ENCODE peak calls at places on chromosomes 12 and 14, in five cellular contexts. W, N, Z, U and Y are unnamed samples.

GRCh38 chr12:49059385-49060232 is 985 bp downstream of the KMT2D start:
- DNase-seq in Z (no peak), W (no peak), U (no peak), N (peak), Y (peak)

GRCh38 chr12:54146506-54147145 is 42.2 kb downstream of the SMUG1 start:
- DNase-seq in U (no peak), N (no peak), Z (no peak), W (no peak), Y (no peak)

GRCh38 chr14:80172380-80173055 is 38.8 kb downstream of the DIO2 start:
- DNase-seq in Z (no peak), U (no peak), W (no peak), N (no peak), Y (no peak)

GRCh38 chr12:99393763-99394162 is 253.8 kb upstream of the GARIN6 start:
- DNase-seq in W (no peak), N (no peak), Z (no peak), U (no peak), Y (no peak)

GRCh38 chr14:88492272-88493089 is 62.3 kb downstream of the PTPN21 start:
- DNase-seq in Z (peak), W (peak), U (peak), N (peak), Y (peak)

GRCh38 chr14:30737916-30738315 is 115.8 kb downstream of the SCFD1 start:
- DNase-seq in Z (no peak), N (no peak), U (no peak), W (no peak), Y (no peak)

GRCh38 chr12:106753526-106753925 is 21.0 kb upstream of the RIC8B start:
- DNase-seq in U (no peak), Z (no peak), N (no peak), W (peak), Y (peak)

GRCh38 chr14:88166616-88167015 is 156.5 kb downstream of the KCNK10 start:
- DNase-seq in W (peak), Z (no peak), N (no peak), U (no peak), Y (peak)

GRCh38 chr14:50037837-50038236 is 78.5 kb downstream of the VCPKMT start:
- DNase-seq in Z (no peak), N (no peak), W (no peak), U (no peak), Y (peak)

GRCh38 chr14:99821519-99822165 is 28.4 kb downstream of the EML1 start:
- DNase-seq in Z (no peak), N (no peak), U (no peak), W (peak), Y (no peak)

GRCh38 chr12:98686603-98687002 is 41.5 kb downstream of the APAF1 start:
- DNase-seq in Z (no peak), U (no peak), N (no peak), W (no peak), Y (no peak)

GRCh38 chr12:106205208-106206069 is 42.4 kb downstream of the CKAP4 start:
- DNase-seq in W (peak), U (no peak), N (peak), Z (peak), Y (peak)

GRCh38 chr14:68468437-68469207 is 324.2 kb downstream of the ZFP36L1 start:
- DNase-seq in N (no peak), W (peak), U (no peak), Z (no peak), Y (peak)

GRCh38 chr12:45290218-45290609 is 74.3 kb downstream of the ANO6 start:
- DNase-seq in N (no peak), W (peak), Z (no peak), U (no peak), Y (peak)

DNA sequence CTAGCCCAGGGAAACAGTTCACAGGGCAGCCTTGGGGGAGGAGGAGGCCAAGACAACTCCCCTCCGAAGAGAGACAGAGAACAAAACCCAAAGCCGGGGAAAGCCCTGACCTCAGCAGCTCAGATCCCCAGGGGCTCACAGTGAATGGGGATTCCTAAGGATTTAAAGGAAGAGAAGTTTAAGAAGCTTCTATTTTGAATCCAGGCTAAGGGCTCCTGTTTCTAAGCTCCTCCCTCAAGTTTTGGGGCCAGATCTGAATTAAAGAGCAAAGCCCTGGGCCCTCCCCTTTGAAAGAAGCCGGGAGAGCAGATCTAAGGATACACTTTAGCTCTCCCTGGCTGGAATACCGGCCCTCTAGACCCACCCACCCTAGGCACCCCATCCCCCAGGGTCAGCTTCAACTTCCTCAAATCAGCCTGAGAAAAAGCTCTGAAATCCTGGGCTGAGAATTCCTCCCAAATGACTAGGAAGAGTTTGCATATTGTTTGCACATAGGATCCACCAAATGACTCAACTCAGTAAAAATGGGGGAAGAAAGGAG is 3.9 kb downstream of the KDM2B start:
- DNase-seq in U (no peak), Z (no peak), N (no peak), W (peak), Y (peak)
- H3K4me3 ChIP-seq in U (no peak), Z (no peak), N (no peak), W (no peak), Y (no peak)

GRCh38 chr12:79247494-79247893 is 382.9 kb downstream of the SYT1 start:
- DNase-seq in N (no peak), W (no peak), U (no peak), Z (no peak), Y (no peak)
- TF ChIP-seq CTCF in N (no peak), W (no peak), U (no peak), Z (no peak), Y (no peak)

DNA sequence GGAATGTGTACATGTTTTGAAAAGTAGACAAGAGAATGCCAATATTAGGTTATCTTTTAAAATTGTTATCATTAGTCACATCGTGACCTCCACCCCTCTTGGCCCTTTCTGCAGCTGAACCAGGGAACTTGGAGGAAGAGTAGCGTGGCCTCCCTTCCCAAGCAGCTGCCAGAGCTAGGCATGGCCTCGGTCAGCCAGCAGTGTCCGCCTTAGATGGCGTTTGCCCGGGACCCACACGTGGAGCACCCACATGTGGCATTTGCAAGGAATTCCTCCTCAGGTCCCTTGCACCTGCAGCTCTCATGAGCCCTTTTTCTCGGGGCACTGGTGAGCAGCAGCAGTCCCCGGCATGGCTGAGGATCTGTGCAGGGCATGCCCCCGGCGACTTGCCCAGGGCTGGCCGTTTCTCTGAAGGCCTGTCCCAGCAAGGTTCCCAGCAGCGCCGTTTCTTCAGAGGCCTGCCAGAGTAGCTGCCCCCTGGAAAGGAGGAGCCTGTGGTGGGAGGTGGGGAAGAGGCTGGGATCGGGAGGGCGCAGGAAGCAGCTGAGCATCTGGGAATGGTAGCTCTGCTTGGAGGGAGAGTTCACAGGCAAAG is 10.8 kb downstream of the JDP2 start:
- DNase-seq in N (no peak), W (no peak), Z (no peak), U (no peak), Y (no peak)
- H3K4me3 ChIP-seq in N (no peak), W (no peak), Z (no peak), U (no peak), Y (no peak)

GRCh38 chr12:22986997-22987396 is 362.0 kb downstream of the ETNK1 start:
- DNase-seq in N (no peak), Z (no peak), U (no peak), W (peak), Y (peak)

GRCh38 chr12:22978962-22979361 is 354.0 kb downstream of the ETNK1 start:
- DNase-seq in N (no peak), U (no peak), W (peak), Z (no peak), Y (peak)

GRCh38 chr12:22979854-22980253 is 354.9 kb downstream of the ETNK1 start:
- DNase-seq in Z (no peak), U (no peak), W (peak), N (no peak), Y (peak)

GRCh38 chr12:22982635-22983034 is 357.7 kb downstream of the ETNK1 start:
- DNase-seq in W (no peak), N (no peak), U (no peak), Z (no peak), Y (no peak)

DNA sequence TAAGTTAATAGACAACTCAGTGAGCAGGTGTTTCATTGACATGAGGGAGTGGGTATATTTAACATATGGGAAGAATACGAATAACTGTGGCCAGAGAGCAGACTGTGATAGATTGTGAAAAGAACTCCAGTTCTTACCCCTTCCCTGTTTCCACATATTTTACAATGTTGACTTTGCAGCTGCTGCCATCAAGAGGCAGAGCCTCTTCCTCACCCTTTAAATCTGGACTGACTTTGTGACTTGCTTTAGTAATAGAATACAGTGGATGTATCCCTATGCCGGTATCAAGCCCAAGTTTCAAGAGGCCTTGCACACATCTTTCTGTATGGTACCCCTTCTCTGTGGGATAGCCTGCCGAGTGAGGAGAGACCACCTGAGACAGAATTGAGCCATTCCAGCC is 356.7 kb downstream of the ETNK1 start:
- DNase-seq in W (peak), U (no peak), Z (no peak), N (no peak), Y (peak)
- TF ChIP-seq CTCF in W (peak), U (no peak), Z (no peak), N (no peak), Y (peak)

DNA sequence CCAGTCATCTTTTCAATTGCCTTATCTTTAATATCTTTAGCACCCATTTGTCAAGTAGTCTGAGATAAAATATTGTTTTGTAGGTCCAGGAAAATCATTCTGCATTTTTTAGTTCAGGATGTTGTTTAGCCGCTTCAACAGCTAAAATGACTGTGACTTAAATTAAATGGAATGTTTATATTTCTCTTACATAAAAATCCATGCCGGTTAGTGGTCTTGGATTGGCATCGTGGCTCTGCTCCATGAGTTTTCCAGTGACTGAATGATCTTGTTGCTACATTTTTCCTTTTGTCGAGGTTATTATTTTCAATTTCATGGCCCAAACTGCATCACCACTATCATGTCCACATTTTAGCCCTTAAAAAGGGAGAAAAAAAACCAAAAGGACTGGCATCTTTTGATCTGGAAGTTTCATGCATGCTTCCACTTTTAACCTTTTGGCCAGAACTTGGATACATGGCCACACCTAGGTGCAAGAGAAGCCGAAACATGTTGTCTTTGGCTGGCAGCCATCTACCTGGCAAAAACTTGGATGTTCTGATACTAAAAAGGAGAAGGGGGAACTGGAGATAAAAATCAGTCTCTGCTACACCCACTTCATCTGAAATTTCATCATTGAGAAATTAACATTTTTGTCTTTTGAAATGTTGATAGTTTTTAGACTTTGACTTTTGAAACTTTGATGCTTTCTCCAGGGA is 142.4 kb downstream of the OTOGL start:
- DNase-seq in W (peak), U (no peak), Z (no peak), N (no peak), Y (peak)
- H3K4me3 ChIP-seq in W (no peak), U (no peak), Z (no peak), N (no peak), Y (no peak)

GRCh38 chr12:12839886-12840285 is 26.7 kb downstream of the DDX47 start:
- DNase-seq in W (peak), Z (peak), U (peak), N (no peak), Y (peak)
- TF ChIP-seq CTCF in W (no peak), Z (no peak), U (no peak), N (no peak), Y (no peak)

GRCh38 chr12:64203775-64204174 is 18.3 kb downstream of the KICS2 start:
- DNase-seq in Z (no peak), W (no peak), U (no peak), N (no peak), Y (no peak)
- H3K4me3 ChIP-seq in Z (no peak), W (no peak), U (no peak), N (no peak), Y (no peak)

GRCh38 chr12:56086608-56087007 is 6.6 kb downstream of the ERBB3 start:
- DNase-seq in N (no peak), U (no peak), Z (no peak), W (no peak), Y (no peak)

GRCh38 chr12:56086096-56086495 is 6.1 kb downstream of the ERBB3 start:
- DNase-seq in W (peak), U (peak), N (peak), Z (no peak), Y (peak)

GRCh38 chr12:56082967-56083366 is 3.0 kb downstream of the ERBB3 start:
- DNase-seq in W (no peak), N (no peak), Z (no peak), U (no peak), Y (no peak)

GRCh38 chr12:56087220-56087619 is 7.3 kb downstream of the ERBB3 start:
- DNase-seq in N (peak), W (peak), U (peak), Z (peak), Y (peak)

DNA sequence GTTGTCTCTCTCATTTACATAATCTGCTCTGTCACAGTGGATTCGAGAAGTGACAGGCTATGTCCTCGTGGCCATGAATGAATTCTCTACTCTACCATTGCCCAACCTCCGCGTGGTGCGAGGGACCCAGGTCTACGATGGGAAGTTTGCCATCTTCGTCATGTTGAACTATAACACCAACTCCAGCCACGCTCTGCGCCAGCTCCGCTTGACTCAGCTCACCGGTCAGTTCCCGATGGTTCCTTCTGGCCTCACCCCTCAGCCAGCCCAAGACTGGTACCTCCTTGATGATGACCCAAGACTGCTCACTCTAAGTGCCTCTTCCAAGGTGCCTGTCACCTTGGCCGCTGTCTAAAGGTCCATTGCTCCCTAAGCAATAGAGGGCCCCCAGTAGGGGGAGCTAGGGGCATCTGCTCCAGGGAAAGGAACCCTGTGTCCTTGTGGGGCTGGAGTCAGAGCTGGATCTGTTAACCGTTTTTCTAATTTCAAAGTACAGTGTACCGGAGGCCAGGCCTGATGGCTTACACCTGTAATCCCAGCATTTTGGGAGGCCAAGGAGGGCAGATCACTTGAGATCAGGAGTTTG is 5.1 kb downstream of the ERBB3 start:
- DNase-seq in N (peak), U (no peak), Z (peak), W (peak), Y (peak)
- TF ChIP-seq CTCF in N (no peak), U (no peak), Z (peak), W (peak), Y (peak)

DNA sequence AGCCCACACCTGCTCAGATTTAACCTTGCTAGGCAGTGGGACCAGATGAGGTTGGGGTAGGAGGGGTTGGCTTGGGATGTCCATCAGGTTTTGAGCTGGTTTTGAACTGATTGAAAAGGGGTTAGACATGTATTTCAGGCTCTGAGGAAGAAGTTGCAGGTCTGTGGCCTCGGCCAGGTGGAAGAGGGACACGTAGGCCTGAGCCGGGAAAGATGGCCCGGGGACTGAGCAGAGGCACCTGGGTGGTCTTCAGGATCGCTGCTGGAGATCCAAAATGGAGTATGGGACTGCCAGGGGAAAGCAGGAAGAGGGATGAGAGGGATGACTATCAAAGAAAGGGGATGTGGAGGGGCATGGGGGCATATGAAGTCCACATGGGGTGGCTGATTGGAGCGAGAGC is 7.6 kb downstream of the NYNRIN start:
- DNase-seq in W (no peak), U (no peak), Z (no peak), N (no peak), Y (no peak)
- H3K4me3 ChIP-seq in W (no peak), U (no peak), Z (no peak), N (no peak), Y (no peak)

GRCh38 chr12:102958830-102959176 is 1.3 kb downstream of the ASCL1 start:
- DNase-seq in Z (no peak), W (no peak), U (no peak), N (no peak), Y (no peak)
- TF ChIP-seq CTCF in Z (no peak), W (no peak), U (no peak), N (no peak), Y (no peak)